ENCODE peak calls at places on chromosome 7, in four cellular contexts. X, E, J and P are unnamed samples.

GRCh38 chr7:158815471-158816128 is 13.7 kb downstream of the ESYT2 start:
- DNase-seq in J (no peak), E (no peak), X (no peak), P (no peak)

GRCh38 chr7:134710854-134711624 is 64.4 kb downstream of the BPGM start:
- DNase-seq in X (no peak), E (no peak), J (no peak), P (peak; percentile 22)

GRCh38 chr7:29208410-29209250 is 14.1 kb downstream of the CHN2 start:
- DNase-seq in X (no peak), J (no peak), E (no peak), P (no peak)

GRCh38 chr7:128304212-128304611 is 39.5 kb downstream of the RBM28 start:
- DNase-seq in X (no peak), E (no peak), J (no peak), P (no peak)

GRCh38 chr7:158266426-158266816 is 321.2 kb downstream of the PTPRN2 start:
- DNase-seq in E (no peak), X (no peak), J (no peak), P (no peak)

GRCh38 chr7:155192961-155193640 is 104.6 kb upstream of the INSIG1 start:
- DNase-seq in E (no peak), X (no peak), J (no peak), P (no peak)

GRCh38 chr7:98647326-98647725 is 30.2 kb downstream of the NPTX2 start:
- DNase-seq in J (no peak), E (no peak), X (no peak), P (no peak)

GRCh38 chr7:132049462-132050304 is 493.3 kb upstream of the PODXL start:
- DNase-seq in E (peak; percentile 26), J (peak; percentile 69), X (no peak), P (peak; percentile 64)

GRCh38 chr7:19106308-19107141 is 10.9 kb downstream of the TWIST1 start:
- DNase-seq in J (peak; percentile 77), E (no peak), X (no peak), P (peak; percentile 64)

GRCh38 chr7:23072043-23072442 is 33.5 kb upstream of the KLHL7 start:
- DNase-seq in X (no peak), J (no peak), E (peak; percentile 9), P (no peak)

GRCh38 chr7:87806150-87806549 is 70.0 kb downstream of the SLC25A40 start:
- DNase-seq in J (no peak), E (no peak), X (no peak), P (no peak)

GRCh38 chr7:134046594-134047128 is 80.5 kb upstream of the LRGUK start:
- DNase-seq in E (no peak), J (no peak), X (no peak), P (no peak)

GRCh38 chr7:100719523-100720319 is 547 bp upstream of the EPO start:
- DNase-seq in E (peak; percentile 64), J (no peak), X (peak; percentile 51), P (no peak)

GRCh38 chr7:35485436-35485835 is 209.5 kb downstream of the HERPUD2 start:
- DNase-seq in X (no peak), J (peak; percentile 43), E (no peak), P (no peak)

GRCh38 chr7:122136639-122137253 is 7.3 kb downstream of the AASS start:
- DNase-seq in X (no peak), J (no peak), E (no peak), P (no peak)

GRCh38 chr7:144516729-144517128 is 113.2 kb upstream of the NOBOX start:
- DNase-seq in J (no peak), E (no peak), X (no peak), P (no peak)

GRCh38 chr7:24622646-24623182 is 49.5 kb downstream of the PALS2 start:
- DNase-seq in J (no peak), X (no peak), E (no peak), P (no peak)

GRCh38 chr7:40551685-40552576 is 417.1 kb downstream of the SUGCT start:
- DNase-seq in E (peak; percentile 2), X (no peak), J (no peak), P (peak; percentile 93)

GRCh38 chr7:130912086-130912909 is 178.3 kb upstream of the KLF14 start:
- DNase-seq in X (no peak), J (no peak), E (peak; percentile 66), P (no peak)

GRCh38 chr7:112202819-112203218 is 3.4 kb downstream of the DOCK4 start:
- DNase-seq in J (no peak), E (no peak), X (peak; percentile 40), P (peak; percentile 54)

DNA sequence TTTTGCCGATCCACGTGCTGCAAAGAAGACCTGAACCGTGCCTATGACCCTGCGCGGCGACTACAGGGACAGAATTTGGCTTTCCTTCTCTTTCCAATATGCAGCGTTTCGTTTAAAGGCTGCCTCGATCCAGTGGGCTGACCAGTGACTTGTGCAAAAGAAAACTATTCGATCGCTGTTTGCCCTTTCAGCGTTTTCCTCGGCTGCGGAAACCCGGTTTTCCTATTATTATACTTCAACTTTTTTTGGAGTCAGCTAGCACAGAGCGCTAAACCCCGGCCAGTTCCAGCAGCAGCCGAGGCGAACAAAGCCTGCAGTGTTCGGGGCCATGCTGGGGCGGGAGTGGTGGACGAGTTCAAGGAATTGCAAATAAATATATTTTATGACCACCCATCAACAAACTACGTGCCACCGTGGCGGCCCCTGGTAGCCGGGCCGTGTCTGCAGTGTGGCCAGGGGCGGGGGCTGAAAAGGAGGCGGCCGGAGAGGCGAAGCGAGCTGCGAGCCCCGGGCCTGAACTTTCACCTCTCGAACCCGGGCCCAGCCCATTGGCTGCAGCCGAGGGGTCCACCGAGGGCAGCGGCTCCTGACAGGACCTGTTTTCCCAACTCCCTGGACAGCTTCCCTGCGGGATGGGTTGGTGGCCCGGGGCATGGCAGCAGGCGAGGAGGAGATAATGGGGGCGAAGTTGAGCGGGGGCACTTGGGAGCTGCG is 164.3 kb upstream of the PPP1R3A start:
- DNase-seq in J (peak; percentile 68), E (no peak), X (peak; percentile 32), P (no peak)
- H3K4me1 ChIP-seq in J (peaks cover 15% of the 10 kb centered on the region), E (peaks cover 41% of the 10 kb centered on the region), X (no peaks in the 10 kb centered on the region), P (no peaks in the 10 kb centered on the region)

GRCh38 chr7:33039257-33039904 is 23.2 kb downstream of the NT5C3A start:
- DNase-seq in X (no peak), J (no peak), E (no peak), P (no peak)
- H3K4me3 ChIP-seq in X (peak overlapping the region; percentile 38), J (no peak overlapping the region), E (peak overlapping the region; percentile 41), P (peak overlapping the region; percentile 20)

DNA sequence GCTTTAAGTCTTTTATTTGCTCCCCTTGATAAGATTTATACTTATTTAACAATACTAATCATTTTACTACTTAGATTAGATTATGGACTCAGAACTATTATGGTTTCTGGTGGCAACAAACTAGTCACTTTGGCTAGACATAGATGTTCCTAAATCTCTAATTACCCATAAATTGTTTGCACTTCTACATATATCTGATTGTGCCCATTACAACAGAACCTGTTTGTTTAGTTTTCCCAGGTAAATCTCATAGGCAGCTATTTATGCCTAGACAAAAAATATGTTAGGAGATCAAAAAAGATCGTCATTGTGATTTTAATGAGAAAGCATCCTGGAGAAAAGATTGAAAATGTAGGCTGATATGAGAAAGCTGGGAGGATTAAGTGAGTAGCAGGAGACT is 14.4 kb downstream of the UBN2 start:
- DNase-seq in X (no peak), J (no peak), E (no peak), P (no peak)
- TF ChIP-seq CTCF in X (no peak), J (no peak), E (no peak), P (no peak)

DNA sequence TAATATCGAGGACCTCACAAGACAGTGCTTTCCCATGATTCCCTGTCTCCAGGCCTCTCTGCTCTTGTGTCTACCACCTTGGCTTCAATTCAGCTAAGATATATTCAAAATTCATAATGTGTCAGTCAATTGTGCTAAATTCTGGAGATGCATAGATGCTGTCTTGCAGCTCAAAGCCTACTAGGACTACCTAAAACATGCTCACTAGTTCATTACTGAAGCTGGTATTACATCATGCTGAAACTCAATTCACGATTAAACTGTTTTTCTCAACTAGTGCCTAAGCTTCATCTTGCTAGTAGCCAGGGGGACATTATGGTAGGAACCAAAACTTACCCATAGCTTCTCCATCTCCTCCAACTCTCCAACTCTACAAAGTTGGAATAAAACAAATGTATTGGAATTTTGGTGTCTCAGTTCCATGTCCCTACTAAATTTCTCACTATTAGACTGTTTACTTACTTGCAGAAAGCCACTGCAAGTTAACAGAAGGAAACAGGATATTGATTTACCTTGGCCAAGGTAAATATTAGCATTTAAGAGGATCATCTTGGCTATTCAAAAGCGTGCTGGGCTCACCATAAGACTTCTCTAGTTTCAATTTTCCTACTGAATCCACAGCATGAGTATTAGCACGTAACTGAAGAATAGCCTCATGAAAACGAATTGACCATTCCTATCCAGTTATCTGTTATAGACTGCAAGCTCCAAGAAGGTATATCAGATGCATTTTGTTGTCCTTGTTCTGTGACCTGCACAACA is 53.6 kb downstream of the CREB3L2 start:
- DNase-seq in E (no peak), X (no peak), J (no peak), P (no peak)
- H3K4me1 ChIP-seq in E (peaks cover 49% of the 10 kb centered on the region), X (peaks cover 30% of the 10 kb centered on the region), J (peaks cover 23% of the 10 kb centered on the region), P (no peaks in the 10 kb centered on the region)

GRCh38 chr7:2708547-2709310 is 20.7 kb downstream of the AMZ1 start:
- DNase-seq in X (no peak), J (no peak), E (no peak), P (no peak)
- H3K4me3 ChIP-seq in X (no peak overlapping the region), J (no peak overlapping the region), E (no peak overlapping the region), P (no peak overlapping the region)

GRCh38 chr7:141752634-141753033 is 11.3 kb upstream of the TAS2R3 start:
- DNase-seq in J (no peak), X (no peak), E (peak; percentile 32), P (peak; percentile 16)
- TF ChIP-seq CTCF in J (peak; percentile 48), X (no peak), E (no peak), P (peak; percentile 52)